ENCODE peak calls at places on chromosomes 6 and 20, in four cellular contexts. One of them, this sample, is unnamed.

GRCh38 chr6:153767127-153767526 is 271.9 kb upstream of the OPRM1 start:
- DNase-seq in HepG2: peak; percentile 35
- DNase-seq in CD8-positive, alpha-beta T cell: no peak
- DNase-seq in Peyer's patch: no peak
- DNase-seq in this sample: no peak

GRCh38 chr6:119241124-119241491 is 108.5 kb downstream of the MAN1A1 start:
- DNase-seq in HepG2: peak; percentile 31
- DNase-seq in CD8-positive, alpha-beta T cell: no peak
- DNase-seq in Peyer's patch: no peak
- DNase-seq in this sample: peak; percentile 67

GRCh38 chr20:4159765-4160490 is 144.6 kb upstream of the RNF24 start:
- DNase-seq in HepG2: no peak
- DNase-seq in CD8-positive, alpha-beta T cell: no peak
- DNase-seq in Peyer's patch: peak; percentile 45
- DNase-seq in this sample: no peak

GRCh38 chr6:134503542-134504281 is 185.8 kb upstream of the SGK1 start:
- DNase-seq in Peyer's patch: no peak
- DNase-seq in HepG2: no peak
- DNase-seq in CD8-positive, alpha-beta T cell: no peak
- DNase-seq in this sample: peak; percentile 35

GRCh38 chr6:120405947-120406346 is 928.3 kb downstream of the TBC1D32 start:
- DNase-seq in HepG2: no peak
- DNase-seq in Peyer's patch: no peak
- DNase-seq in CD8-positive, alpha-beta T cell: no peak
- DNase-seq in this sample: no peak

GRCh38 chr20:35270021-35270902 is 7.7 kb downstream of the MMP24OS start:
- DNase-seq in Peyer's patch: no peak
- DNase-seq in CD8-positive, alpha-beta T cell: no peak
- DNase-seq in HepG2: no peak
- DNase-seq in this sample: no peak

GRCh38 chr6:133817460-133818047 is 71.4 kb upstream of the TCF21 start:
- DNase-seq in Peyer's patch: no peak
- DNase-seq in HepG2: peak; percentile 34
- DNase-seq in CD8-positive, alpha-beta T cell: peak; percentile 38
- DNase-seq in this sample: no peak

GRCh38 chr20:20375862-20376261 is 8.0 kb downstream of the INSM1 start:
- DNase-seq in CD8-positive, alpha-beta T cell: no peak
- DNase-seq in HepG2: no peak
- DNase-seq in Peyer's patch: no peak
- DNase-seq in this sample: no peak

GRCh38 chr6:45553730-45554344 is 176.1 kb upstream of the SUPT3H start:
- DNase-seq in HepG2: no peak
- DNase-seq in Peyer's patch: no peak
- DNase-seq in CD8-positive, alpha-beta T cell: no peak
- DNase-seq in this sample: no peak

GRCh38 chr6:3037578-3038365 is 30.5 kb upstream of the RIPK1 start:
- DNase-seq in HepG2: no peak
- DNase-seq in Peyer's patch: no peak
- DNase-seq in CD8-positive, alpha-beta T cell: no peak
- DNase-seq in this sample: no peak

GRCh38 chr6:19734519-19734918 is 102.7 kb upstream of the ID4 start:
- DNase-seq in CD8-positive, alpha-beta T cell: no peak
- DNase-seq in Peyer's patch: no peak
- DNase-seq in HepG2: no peak
- DNase-seq in this sample: no peak

GRCh38 chr20:13261460-13262301 is 40.6 kb downstream of the ISM1 start:
- DNase-seq in Peyer's patch: no peak
- DNase-seq in CD8-positive, alpha-beta T cell: peak; percentile 75
- DNase-seq in HepG2: peak; percentile 86
- DNase-seq in this sample: peak; percentile 58

GRCh38 chr20:62726716-62727583 is 18.3 kb downstream of the NTSR1 start:
- DNase-seq in CD8-positive, alpha-beta T cell: no peak
- DNase-seq in HepG2: no peak
- DNase-seq in Peyer's patch: no peak
- DNase-seq in this sample: no peak

GRCh38 chr6:75850026-75850385 is 101.0 kb downstream of the MYO6 start:
- DNase-seq in Peyer's patch: no peak
- DNase-seq in CD8-positive, alpha-beta T cell: no peak
- DNase-seq in HepG2: no peak
- DNase-seq in this sample: no peak

GRCh38 chr6:82980086-82980485 is 85.6 kb downstream of the UBE3D start:
- DNase-seq in HepG2: no peak
- DNase-seq in Peyer's patch: no peak
- DNase-seq in CD8-positive, alpha-beta T cell: no peak
- DNase-seq in this sample: peak; percentile 72

GRCh38 chr6:93721386-93722048 is 302.2 kb upstream of the EPHA7 start:
- DNase-seq in CD8-positive, alpha-beta T cell: no peak
- DNase-seq in HepG2: peak; percentile 1
- DNase-seq in Peyer's patch: no peak
- DNase-seq in this sample: peak; percentile 67

GRCh38 chr6:147106759-147107401 is 97.3 kb upstream of the STXBP5 start:
- DNase-seq in Peyer's patch: no peak
- DNase-seq in CD8-positive, alpha-beta T cell: no peak
- DNase-seq in HepG2: no peak
- DNase-seq in this sample: peak; percentile 60

GRCh38 chr6:148530394-148530923 is 187.8 kb downstream of the SASH1 start:
- DNase-seq in CD8-positive, alpha-beta T cell: no peak
- DNase-seq in Peyer's patch: no peak
- DNase-seq in HepG2: no peak
- DNase-seq in this sample: peak; percentile 96

GRCh38 chr6:135280375-135281136 is 99.4 kb downstream of the MYB start:
- DNase-seq in HepG2: no peak
- DNase-seq in CD8-positive, alpha-beta T cell: no peak
- DNase-seq in Peyer's patch: no peak
- DNase-seq in this sample: peak; percentile 27

GRCh38 chr6:111382476-111383294 is 100.3 kb downstream of the REV3L start:
- DNase-seq in CD8-positive, alpha-beta T cell: no peak
- DNase-seq in HepG2: no peak
- DNase-seq in Peyer's patch: no peak
- DNase-seq in this sample: peak; percentile 18

GRCh38 chr20:3663031-3663701 is at the start of gene GFRA4:
- DNase-seq in HepG2: no peak
- DNase-seq in CD8-positive, alpha-beta T cell: no peak
- DNase-seq in Peyer's patch: peak; percentile 40
- DNase-seq in this sample: no peak

GRCh38 chr6:82248233-82248735 is 740 bp upstream of the IBTK start:
- DNase-seq in CD8-positive, alpha-beta T cell: no peak
- DNase-seq in HepG2: peak; percentile 90
- DNase-seq in Peyer's patch: no peak
- DNase-seq in this sample: peak; percentile 33

GRCh38 chr20:44460795-44461141 is 14.9 kb upstream of the TTPAL start:
- DNase-seq in HepG2: peak; percentile 73
- DNase-seq in Peyer's patch: no peak
- DNase-seq in CD8-positive, alpha-beta T cell: no peak
- DNase-seq in this sample: peak; percentile 61

GRCh38 chr6:126063512-126064146 is 77.3 kb downstream of the TRMT11 start:
- DNase-seq in HepG2: no peak
- DNase-seq in Peyer's patch: no peak
- DNase-seq in CD8-positive, alpha-beta T cell: no peak
- DNase-seq in this sample: peak; percentile 71

GRCh38 chr6:107495196-107495643 is 5.3 kb downstream of the SOBP start:
- DNase-seq in Peyer's patch: no peak
- DNase-seq in HepG2: no peak
- DNase-seq in CD8-positive, alpha-beta T cell: no peak
- DNase-seq in this sample: peak; percentile 76

GRCh38 chr20:58026361-58026760 is 202.1 kb downstream of the ANKRD60 start:
- DNase-seq in HepG2: no peak
- DNase-seq in CD8-positive, alpha-beta T cell: no peak
- DNase-seq in Peyer's patch: no peak
- DNase-seq in this sample: no peak

GRCh38 chr20:58025233-58025632 is 203.2 kb downstream of the ANKRD60 start:
- DNase-seq in Peyer's patch: no peak
- DNase-seq in HepG2: no peak
- DNase-seq in CD8-positive, alpha-beta T cell: no peak
- DNase-seq in this sample: no peak

GRCh38 chr20:58024241-58024721 is 204.2 kb downstream of the ANKRD60 start:
- DNase-seq in CD8-positive, alpha-beta T cell: no peak
- DNase-seq in Peyer's patch: peak; percentile 31
- DNase-seq in HepG2: no peak
- DNase-seq in this sample: no peak

GRCh38 chr20:58023781-58024180 is 204.7 kb downstream of the ANKRD60 start:
- DNase-seq in CD8-positive, alpha-beta T cell: no peak
- DNase-seq in HepG2: no peak
- DNase-seq in Peyer's patch: no peak
- DNase-seq in this sample: no peak

DNA sequence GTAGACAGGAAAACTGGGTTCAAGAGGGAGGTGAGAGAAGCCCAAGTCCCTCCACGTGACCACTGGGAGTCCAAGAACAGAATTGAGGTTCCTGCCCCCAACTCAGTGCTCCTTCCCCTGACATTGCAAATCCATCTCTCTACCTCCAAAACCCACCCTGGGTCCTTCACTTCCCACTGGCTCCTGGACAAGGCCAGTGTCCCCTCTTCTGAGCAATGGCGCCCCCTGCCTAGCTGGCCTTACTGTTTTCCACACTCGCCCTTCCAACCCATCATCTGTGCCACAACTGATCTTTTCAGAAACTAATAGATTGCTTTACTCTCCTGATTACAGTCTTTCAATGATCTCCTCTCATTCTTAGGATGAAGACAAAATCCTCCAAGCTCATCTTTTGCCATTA is 200.3 kb downstream of the ANKRD60 start:
- DNase-seq in CD8-positive, alpha-beta T cell: no peak
- DNase-seq in Peyer's patch: no peak
- DNase-seq in HepG2: no peak
- DNase-seq in this sample: no peak
- TF ChIP-seq CTCF in CD8-positive, alpha-beta T cell: no peak
- TF ChIP-seq CTCF in Peyer's patch: peak; percentile 26
- TF ChIP-seq CTCF in HepG2: peak; percentile 31
- TF ChIP-seq CTCF in this sample: no peak

DNA sequence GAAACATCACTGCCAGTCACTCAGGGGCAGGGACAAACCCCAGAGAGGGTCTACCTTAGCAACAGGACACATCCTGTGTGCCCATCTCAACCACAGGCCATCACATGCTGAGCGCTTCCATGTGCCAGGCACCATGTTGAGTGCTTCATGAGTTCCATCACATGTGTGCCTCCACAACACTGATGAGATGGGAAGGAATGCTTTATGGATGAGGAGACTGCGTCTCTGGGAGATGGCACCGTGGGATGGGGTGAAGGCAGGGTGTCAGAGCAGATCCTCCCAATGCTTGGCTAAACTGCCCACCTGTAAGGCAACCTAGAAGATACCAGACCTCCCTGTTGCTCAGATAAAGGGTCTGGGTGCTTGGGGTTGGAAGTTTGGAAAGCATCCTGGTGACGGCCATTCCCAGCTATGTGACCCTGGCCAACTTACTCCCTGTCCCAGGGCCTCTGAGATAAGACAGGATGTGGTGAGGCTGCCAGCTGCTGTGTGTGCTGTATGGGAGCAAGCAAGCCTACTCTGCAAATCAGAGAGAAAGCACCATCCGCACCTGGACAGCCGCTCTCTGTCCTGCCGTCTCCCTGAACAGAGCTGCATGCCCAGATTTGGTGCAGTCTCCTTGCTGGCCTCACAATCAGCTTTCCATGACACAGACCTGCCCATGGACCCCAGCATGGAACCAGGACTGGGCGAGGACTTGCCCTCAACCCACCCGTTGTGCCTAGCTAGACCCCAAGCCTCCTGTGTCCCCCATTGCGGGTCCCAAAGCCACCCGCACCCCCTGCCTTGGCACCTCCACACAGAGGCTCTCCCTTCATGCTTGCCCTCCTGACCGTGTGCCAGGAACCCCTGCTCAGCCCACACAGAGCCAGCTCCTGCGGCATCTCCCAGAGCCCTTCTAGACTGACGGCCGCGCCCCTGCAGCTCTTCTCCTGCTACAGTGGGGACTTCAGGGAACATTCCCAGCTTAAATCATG is 143.7 kb downstream of the SYNDIG1 start:
- DNase-seq in Peyer's patch: no peak
- DNase-seq in HepG2: no peak
- DNase-seq in CD8-positive, alpha-beta T cell: no peak
- DNase-seq in this sample: peak; percentile 9
- H3K4me3 ChIP-seq in Peyer's patch: no peak overlapping the region
- H3K4me3 ChIP-seq in HepG2: no peak overlapping the region
- H3K4me3 ChIP-seq in CD8-positive, alpha-beta T cell: no peak overlapping the region
- H3K4me3 ChIP-seq in this sample: no peak overlapping the region

GRCh38 chr6:49911252-49911651 is 44.9 kb upstream of the CRISP1 start:
- DNase-seq in HepG2: no peak
- DNase-seq in CD8-positive, alpha-beta T cell: no peak
- DNase-seq in Peyer's patch: no peak
- DNase-seq in this sample: no peak

GRCh38 chr6:49912193-49912592 is 45.9 kb upstream of the CRISP1 start:
- DNase-seq in Peyer's patch: no peak
- DNase-seq in CD8-positive, alpha-beta T cell: no peak
- DNase-seq in HepG2: no peak
- DNase-seq in this sample: no peak

GRCh38 chr6:49918787-49919186 is 45.2 kb downstream of the DEFB114 start:
- DNase-seq in Peyer's patch: no peak
- DNase-seq in HepG2: no peak
- DNase-seq in CD8-positive, alpha-beta T cell: no peak
- DNase-seq in this sample: no peak

GRCh38 chr6:49913656-49914055 is 47.3 kb upstream of the CRISP1 start:
- DNase-seq in CD8-positive, alpha-beta T cell: no peak
- DNase-seq in HepG2: no peak
- DNase-seq in Peyer's patch: no peak
- DNase-seq in this sample: no peak

DNA sequence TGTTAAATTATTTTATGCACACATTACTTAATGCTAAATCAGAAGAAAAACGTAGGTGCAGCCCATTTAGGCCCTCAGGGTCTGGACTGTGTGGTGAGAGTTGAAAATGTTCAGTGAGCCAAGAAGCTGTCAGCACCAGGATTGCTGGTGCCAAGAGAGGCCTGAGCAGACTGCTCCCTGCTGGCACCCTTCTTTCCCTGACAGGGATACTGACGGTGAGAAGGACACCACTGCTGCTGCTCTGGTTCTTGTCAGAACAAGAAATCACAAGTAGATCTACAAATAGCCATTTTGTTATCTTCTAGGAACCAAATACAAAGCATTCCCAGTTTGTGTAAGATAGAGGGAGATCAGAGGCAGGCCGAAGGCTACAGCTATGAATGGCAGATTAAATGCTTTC is 48.7 kb upstream of the CRISP1 start:
- DNase-seq in Peyer's patch: no peak
- DNase-seq in CD8-positive, alpha-beta T cell: no peak
- DNase-seq in HepG2: no peak
- DNase-seq in this sample: no peak
- TF ChIP-seq CTCF in Peyer's patch: no peak
- TF ChIP-seq CTCF in CD8-positive, alpha-beta T cell: no peak
- TF ChIP-seq CTCF in HepG2: no peak
- TF ChIP-seq CTCF in this sample: no peak

DNA sequence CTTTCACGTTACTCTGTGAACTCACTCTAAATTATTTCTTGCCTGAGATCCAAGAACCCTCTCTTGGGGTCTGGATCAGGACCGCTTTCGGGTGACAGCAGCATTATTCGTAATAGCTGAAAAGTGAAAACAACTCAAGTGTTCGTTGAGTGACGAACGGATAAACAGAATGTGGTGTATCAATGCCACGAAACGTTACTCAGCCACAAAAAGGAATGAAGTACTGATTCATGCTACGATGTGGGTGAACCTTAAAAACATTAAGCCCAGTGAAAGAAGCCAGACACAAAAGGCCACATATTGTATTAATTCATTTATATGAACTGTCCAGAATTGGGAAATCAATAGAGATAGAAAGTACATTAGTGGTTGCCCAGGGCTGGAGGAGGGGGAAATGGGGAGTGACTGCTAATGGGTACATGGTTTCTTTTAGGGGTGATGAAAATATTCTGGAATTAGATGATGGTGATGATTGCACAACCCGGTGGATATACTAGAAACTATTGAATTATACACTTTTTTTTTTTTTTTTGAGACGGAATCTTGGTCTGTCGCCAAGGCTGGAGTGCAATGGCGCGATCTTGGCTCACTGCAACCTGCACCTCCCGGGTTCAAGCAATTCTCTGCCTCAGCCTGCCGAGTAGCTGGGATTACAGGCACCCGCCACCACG is 8.4 kb downstream of the PTGIS start:
- DNase-seq in CD8-positive, alpha-beta T cell: no peak
- DNase-seq in HepG2: no peak
- DNase-seq in Peyer's patch: no peak
- DNase-seq in this sample: peak; percentile 92
- H3K4me3 ChIP-seq in CD8-positive, alpha-beta T cell: no peak overlapping the region
- H3K4me3 ChIP-seq in HepG2: no peak overlapping the region
- H3K4me3 ChIP-seq in Peyer's patch: no peak overlapping the region
- H3K4me3 ChIP-seq in this sample: no peak overlapping the region